ENCODE peak calls at places on chromosomes 3 and 15, in seven cellular contexts. One of them, this sample, is unnamed. For H4K20me1 and H3K4me1, the result is how much of the 10 kb centered on the place peaks cover.

GRCh38 chr3:52171577-52172261 is 17.5 kb upstream of the POC1A start:
- DNase-seq in astrocyte: peak
- DNase-seq in OCI-LY7: no peak
- DNase-seq in hepatocyte: peak
- DNase-seq in K562: no peak
- DNase-seq in DND-41: no peak
- DNase-seq in fibroblast of lung: peak
- DNase-seq in this sample: no peak

GRCh38 chr15:20353966-20354883 is 187.4 kb downstream of the GOLGA6L6 start:
- DNase-seq in hepatocyte: peak
- DNase-seq in fibroblast of lung: no peak
- DNase-seq in astrocyte: no peak
- DNase-seq in DND-41: peak
- DNase-seq in OCI-LY7: no peak
- DNase-seq in K562: no peak
- DNase-seq in this sample: no peak

GRCh38 chr3:98906230-98906629 is 4.7 kb upstream of the DCBLD2 start:
- DNase-seq in astrocyte: peak
- DNase-seq in hepatocyte: no peak
- DNase-seq in OCI-LY7: no peak
- DNase-seq in DND-41: no peak
- DNase-seq in fibroblast of lung: peak
- DNase-seq in K562: no peak
- DNase-seq in this sample: no peak

GRCh38 chr3:129371041-129371826 is 57.2 kb downstream of the EFCAB12 start:
- DNase-seq in fibroblast of lung: no peak
- DNase-seq in OCI-LY7: no peak
- DNase-seq in K562: no peak
- DNase-seq in DND-41: no peak
- DNase-seq in astrocyte: no peak
- DNase-seq in hepatocyte: no peak
- DNase-seq in this sample: no peak

GRCh38 chr3:189967254-189967865 is 153.3 kb downstream of the P3H2 start:
- DNase-seq in hepatocyte: peak
- DNase-seq in K562: peak
- DNase-seq in DND-41: no peak
- DNase-seq in fibroblast of lung: peak
- DNase-seq in OCI-LY7: peak
- DNase-seq in astrocyte: no peak
- DNase-seq in this sample: peak

GRCh38 chr3:5709704-5710103 is 522.2 kb downstream of the EDEM1 start:
- DNase-seq in DND-41: no peak
- DNase-seq in K562: no peak
- DNase-seq in fibroblast of lung: no peak
- DNase-seq in astrocyte: no peak
- DNase-seq in hepatocyte: no peak
- DNase-seq in OCI-LY7: no peak
- DNase-seq in this sample: no peak

GRCh38 chr3:129441782-129442181 is 1.8 kb downstream of the IFT122 start:
- DNase-seq in OCI-LY7: no peak
- DNase-seq in fibroblast of lung: peak
- DNase-seq in DND-41: no peak
- DNase-seq in hepatocyte: no peak
- DNase-seq in astrocyte: peak
- DNase-seq in K562: no peak
- DNase-seq in this sample: no peak

GRCh38 chr3:160758929-160759577 is 3.0 kb downstream of the PPM1L start:
- DNase-seq in astrocyte: no peak
- DNase-seq in DND-41: no peak
- DNase-seq in hepatocyte: no peak
- DNase-seq in fibroblast of lung: no peak
- DNase-seq in OCI-LY7: peak
- DNase-seq in K562: no peak
- DNase-seq in this sample: no peak

GRCh38 chr3:49721165-49721860 is 1.8 kb upstream of the AMIGO3 start:
- DNase-seq in K562: no peak
- DNase-seq in astrocyte: no peak
- DNase-seq in OCI-LY7: no peak
- DNase-seq in DND-41: no peak
- DNase-seq in hepatocyte: no peak
- DNase-seq in fibroblast of lung: no peak
- DNase-seq in this sample: no peak

GRCh38 chr15:37767841-37768455 is 166.5 kb upstream of the TMCO5A start:
- DNase-seq in astrocyte: no peak
- DNase-seq in OCI-LY7: no peak
- DNase-seq in hepatocyte: no peak
- DNase-seq in K562: no peak
- DNase-seq in fibroblast of lung: peak
- DNase-seq in DND-41: no peak
- DNase-seq in this sample: no peak

GRCh38 chr3:43729707-43730399 is 39.1 kb downstream of the ABHD5 start:
- DNase-seq in DND-41: no peak
- DNase-seq in hepatocyte: peak
- DNase-seq in fibroblast of lung: no peak
- DNase-seq in astrocyte: no peak
- DNase-seq in OCI-LY7: no peak
- DNase-seq in K562: no peak
- DNase-seq in this sample: no peak

GRCh38 chr3:4797201-4797600 is 182.0 kb upstream of the BHLHE40 start:
- DNase-seq in K562: no peak
- DNase-seq in hepatocyte: no peak
- DNase-seq in DND-41: no peak
- DNase-seq in fibroblast of lung: no peak
- DNase-seq in astrocyte: peak
- DNase-seq in OCI-LY7: no peak
- DNase-seq in this sample: no peak

GRCh38 chr3:36032180-36032895 is 348.0 kb upstream of the STAC start:
- DNase-seq in K562: no peak
- DNase-seq in OCI-LY7: no peak
- DNase-seq in hepatocyte: no peak
- DNase-seq in astrocyte: no peak
- DNase-seq in DND-41: no peak
- DNase-seq in fibroblast of lung: no peak
- DNase-seq in this sample: no peak

GRCh38 chr3:45631486-45631885 is 36.9 kb downstream of the LIMD1 start:
- DNase-seq in fibroblast of lung: no peak
- DNase-seq in K562: peak
- DNase-seq in DND-41: no peak
- DNase-seq in hepatocyte: no peak
- DNase-seq in astrocyte: no peak
- DNase-seq in OCI-LY7: peak
- DNase-seq in this sample: no peak

GRCh38 chr3:185656321-185656840 is 70.3 kb downstream of the SENP2 start:
- DNase-seq in DND-41: no peak
- DNase-seq in astrocyte: peak
- DNase-seq in fibroblast of lung: peak
- DNase-seq in hepatocyte: peak
- DNase-seq in K562: no peak
- DNase-seq in OCI-LY7: no peak
- DNase-seq in this sample: no peak

GRCh38 chr3:196274585-196274984 is 12.9 kb downstream of the PCYT1A start:
- DNase-seq in OCI-LY7: no peak
- DNase-seq in K562: peak
- DNase-seq in hepatocyte: no peak
- DNase-seq in fibroblast of lung: peak
- DNase-seq in DND-41: no peak
- DNase-seq in astrocyte: peak
- DNase-seq in this sample: peak

GRCh38 chr3:149339931-149340309 is 6.5 kb upstream of the TM4SF18 start:
- DNase-seq in astrocyte: peak
- DNase-seq in OCI-LY7: no peak
- DNase-seq in hepatocyte: peak
- DNase-seq in DND-41: no peak
- DNase-seq in K562: no peak
- DNase-seq in fibroblast of lung: peak
- DNase-seq in this sample: no peak

GRCh38 chr3:111971533-111971932 is 7.3 kb upstream of the ABHD10 start:
- DNase-seq in DND-41: no peak
- DNase-seq in K562: peak
- DNase-seq in fibroblast of lung: no peak
- DNase-seq in OCI-LY7: no peak
- DNase-seq in astrocyte: no peak
- DNase-seq in hepatocyte: no peak
- DNase-seq in this sample: no peak

GRCh38 chr3:190340071-190340470 is 17.8 kb upstream of the CLDN1 start:
- DNase-seq in OCI-LY7: no peak
- DNase-seq in K562: no peak
- DNase-seq in hepatocyte: no peak
- DNase-seq in DND-41: no peak
- DNase-seq in astrocyte: peak
- DNase-seq in fibroblast of lung: peak
- DNase-seq in this sample: no peak

GRCh38 chr3:16461463-16462245 is 51.8 kb downstream of the RFTN1 start:
- DNase-seq in DND-41: no peak
- DNase-seq in astrocyte: no peak
- DNase-seq in fibroblast of lung: no peak
- DNase-seq in K562: no peak
- DNase-seq in hepatocyte: no peak
- DNase-seq in OCI-LY7: no peak
- DNase-seq in this sample: no peak

GRCh38 chr3:16460886-16461285 is 52.6 kb downstream of the RFTN1 start:
- DNase-seq in DND-41: no peak
- DNase-seq in OCI-LY7: no peak
- DNase-seq in hepatocyte: no peak
- DNase-seq in fibroblast of lung: no peak
- DNase-seq in K562: no peak
- DNase-seq in astrocyte: no peak
- DNase-seq in this sample: no peak

GRCh38 chr3:16463119-16463518 is 50.4 kb downstream of the RFTN1 start:
- DNase-seq in OCI-LY7: no peak
- DNase-seq in fibroblast of lung: no peak
- DNase-seq in DND-41: no peak
- DNase-seq in K562: no peak
- DNase-seq in hepatocyte: no peak
- DNase-seq in astrocyte: no peak
- DNase-seq in this sample: no peak

GRCh38 chr3:16463914-16464313 is 49.6 kb downstream of the RFTN1 start:
- DNase-seq in K562: no peak
- DNase-seq in hepatocyte: no peak
- DNase-seq in DND-41: no peak
- DNase-seq in OCI-LY7: no peak
- DNase-seq in fibroblast of lung: no peak
- DNase-seq in astrocyte: no peak
- DNase-seq in this sample: no peak

GRCh38 chr3:16462679-16463078 is 50.8 kb downstream of the RFTN1 start:
- DNase-seq in hepatocyte: no peak
- DNase-seq in astrocyte: no peak
- DNase-seq in DND-41: no peak
- DNase-seq in fibroblast of lung: no peak
- DNase-seq in K562: no peak
- DNase-seq in OCI-LY7: no peak
- DNase-seq in this sample: no peak
- H4K20me1 ChIP-seq in hepatocyte: under half
- H4K20me1 ChIP-seq in astrocyte: under half
- H4K20me1 ChIP-seq in DND-41: under half
- H4K20me1 ChIP-seq in fibroblast of lung: under half
- H4K20me1 ChIP-seq in K562: under half
- H4K20me1 ChIP-seq in OCI-LY7: under half
- H4K20me1 ChIP-seq in this sample: under half

GRCh38 chr3:71029770-71030169 is 553.8 kb downstream of the FOXP1 start:
- DNase-seq in hepatocyte: no peak
- DNase-seq in astrocyte: no peak
- DNase-seq in fibroblast of lung: no peak
- DNase-seq in K562: no peak
- DNase-seq in OCI-LY7: no peak
- DNase-seq in DND-41: no peak
- DNase-seq in this sample: no peak

GRCh38 chr3:71033681-71034220 is 549.8 kb downstream of the FOXP1 start:
- DNase-seq in astrocyte: no peak
- DNase-seq in K562: no peak
- DNase-seq in DND-41: no peak
- DNase-seq in fibroblast of lung: no peak
- DNase-seq in OCI-LY7: peak
- DNase-seq in hepatocyte: no peak
- DNase-seq in this sample: no peak

GRCh38 chr3:71031151-71031550 is 552.4 kb downstream of the FOXP1 start:
- DNase-seq in fibroblast of lung: no peak
- DNase-seq in K562: no peak
- DNase-seq in OCI-LY7: no peak
- DNase-seq in astrocyte: no peak
- DNase-seq in hepatocyte: no peak
- DNase-seq in DND-41: no peak
- DNase-seq in this sample: no peak

GRCh38 chr3:71030748-71031147 is 552.8 kb downstream of the FOXP1 start:
- DNase-seq in astrocyte: no peak
- DNase-seq in hepatocyte: no peak
- DNase-seq in DND-41: no peak
- DNase-seq in OCI-LY7: no peak
- DNase-seq in K562: no peak
- DNase-seq in fibroblast of lung: no peak
- DNase-seq in this sample: no peak

GRCh38 chr3:71031914-71032521 is 551.5 kb downstream of the FOXP1 start:
- DNase-seq in hepatocyte: no peak
- DNase-seq in OCI-LY7: peak
- DNase-seq in K562: no peak
- DNase-seq in DND-41: no peak
- DNase-seq in fibroblast of lung: no peak
- DNase-seq in astrocyte: no peak
- DNase-seq in this sample: peak
- H3K27ac ChIP-seq in hepatocyte: peak
- H3K27ac ChIP-seq in OCI-LY7: peak
- H3K27ac ChIP-seq in K562: no peak
- H3K27ac ChIP-seq in DND-41: no peak
- H3K27ac ChIP-seq in fibroblast of lung: no peak
- H3K27ac ChIP-seq in astrocyte: no peak
- H3K27ac ChIP-seq in this sample: no peak

DNA sequence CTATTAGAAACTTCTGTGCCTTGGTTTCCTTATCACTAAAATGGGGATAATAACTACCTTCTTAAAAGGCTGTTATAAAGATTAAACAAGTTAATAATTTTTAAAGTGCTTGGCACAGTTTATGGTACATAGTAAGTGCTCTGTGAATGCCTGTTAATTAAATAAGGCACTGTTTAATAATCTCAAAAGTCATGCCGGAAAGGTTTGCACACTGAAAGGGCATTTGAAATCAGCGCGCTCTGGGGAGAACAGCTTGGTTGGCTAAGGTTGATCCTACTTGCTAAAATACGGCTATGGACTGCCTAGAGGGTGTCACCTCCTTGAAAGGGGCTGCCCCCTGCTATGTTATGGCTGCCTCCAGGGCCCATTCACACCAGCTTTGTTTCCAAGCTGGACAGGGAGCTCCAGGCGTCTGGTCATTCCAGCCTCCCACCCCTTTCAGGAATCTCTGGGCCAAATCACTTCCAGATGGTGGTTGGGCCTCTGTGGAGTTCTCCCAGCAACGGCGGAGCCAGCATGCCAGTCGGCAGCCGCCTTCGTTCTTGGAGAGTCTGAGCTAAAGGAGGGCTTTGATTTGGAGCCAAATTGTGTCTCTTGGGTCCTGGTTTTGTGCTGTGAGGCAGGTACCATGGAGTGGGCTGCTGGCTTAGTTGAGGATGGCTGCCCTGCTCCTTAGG is 5.9 kb downstream of the FLNB start:
- DNase-seq in fibroblast of lung: peak
- DNase-seq in DND-41: no peak
- DNase-seq in K562: no peak
- DNase-seq in astrocyte: peak
- DNase-seq in hepatocyte: peak
- DNase-seq in OCI-LY7: no peak
- DNase-seq in this sample: no peak
- H3K4me1 ChIP-seq in fibroblast of lung: under half
- H3K4me1 ChIP-seq in DND-41: under half
- H3K4me1 ChIP-seq in K562: under half
- H3K4me1 ChIP-seq in astrocyte: under half
- H3K4me1 ChIP-seq in hepatocyte: half or more
- H3K4me1 ChIP-seq in OCI-LY7: under half
- H3K4me1 ChIP-seq in this sample: under half

GRCh38 chr3:143011705-143012104 is 10.3 kb downstream of the U2SURP start:
- DNase-seq in K562: no peak
- DNase-seq in fibroblast of lung: no peak
- DNase-seq in DND-41: no peak
- DNase-seq in astrocyte: no peak
- DNase-seq in hepatocyte: no peak
- DNase-seq in OCI-LY7: no peak
- DNase-seq in this sample: no peak
- H4K20me1 ChIP-seq in K562: under half
- H4K20me1 ChIP-seq in fibroblast of lung: under half
- H4K20me1 ChIP-seq in DND-41: half or more
- H4K20me1 ChIP-seq in astrocyte: under half
- H4K20me1 ChIP-seq in hepatocyte: under half
- H4K20me1 ChIP-seq in OCI-LY7: half or more
- H4K20me1 ChIP-seq in this sample: under half